ENCODE peak calls at places on chromosomes 13 and 19, in eight cellular contexts. F, X, K, J, P, H, M and T are unnamed samples.

GRCh38 chr19:44856438-44857083 is 10.5 kb downstream of the NECTIN2 start:
- DNase-seq in F (no peak), X (no peak), K (no peak), J (no peak), P (no peak), H (no peak), M (no peak), T (no peak)

GRCh38 chr19:50658438-50659317 is 9.4 kb downstream of the C19orf81 start:
- DNase-seq in F (peak), X (peak), K (no peak), J (no peak), P (no peak), H (no peak), M (no peak), T (no peak)

GRCh38 chr13:94195715-94196114 is 283.8 kb downstream of the DCT start:
- DNase-seq in F (no peak), X (no peak), K (no peak), J (peak), P (no peak), H (peak), M (no peak), T (no peak)

GRCh38 chr19:45117167-45117594 is 24.2 kb downstream of the PPP1R37 start:
- DNase-seq in F (no peak), X (no peak), K (no peak), J (no peak), P (no peak), H (no peak), M (no peak), T (no peak)

GRCh38 chr19:38729653-38730469 is 14.4 kb downstream of the CAPN12 start:
- DNase-seq in F (peak), X (peak), K (peak), J (no peak), P (peak), H (peak), M (no peak), T (peak)

GRCh38 chr19:2095338-2095938 is 688 bp downstream of the MOB3A start:
- DNase-seq in F (no peak), X (no peak), K (no peak), J (no peak), P (no peak), H (no peak), M (no peak), T (no peak)

GRCh38 chr19:17972230-17972629 is 5.3 kb downstream of the KCNN1 start:
- DNase-seq in F (no peak), X (no peak), K (no peak), J (no peak), P (no peak), H (no peak), M (no peak), T (no peak)

GRCh38 chr13:113935523-113935922 is 38.4 kb downstream of the C13orf46 start:
- DNase-seq in F (no peak), X (peak), K (no peak), J (no peak), P (no peak), H (no peak), M (no peak), T (no peak)

GRCh38 chr13:59877933-59878332 is 285.8 kb downstream of the DIAPH3 start:
- DNase-seq in F (no peak), X (no peak), K (no peak), J (peak), P (no peak), H (peak), M (no peak), T (no peak)

GRCh38 chr13:90943961-90944360 is 403.5 kb upstream of the MIR17HG start:
- DNase-seq in F (peak), X (no peak), K (no peak), J (no peak), P (no peak), H (no peak), M (no peak), T (no peak)

GRCh38 chr13:53151692-53152421 is 123.2 kb downstream of the OLFM4 start:
- DNase-seq in F (peak), X (no peak), K (no peak), J (no peak), P (no peak), H (no peak), M (no peak), T (no peak)

GRCh38 chr13:71771144-71771543 is 95.9 kb downstream of the DACH1 start:
- DNase-seq in F (no peak), X (no peak), K (no peak), J (no peak), P (no peak), H (no peak), M (no peak), T (no peak)

GRCh38 chr13:30581582-30581981 is 36.1 kb upstream of the USPL1 start:
- DNase-seq in F (no peak), X (no peak), K (no peak), J (no peak), P (no peak), H (no peak), M (no peak), T (no peak)

GRCh38 chr13:93180376-93180966 is 46.1 kb upstream of the GPC6 start:
- DNase-seq in F (no peak), X (no peak), K (no peak), J (peak), P (no peak), H (no peak), M (no peak), T (no peak)

GRCh38 chr13:93182406-93182805 is 44.2 kb upstream of the GPC6 start:
- DNase-seq in F (no peak), X (no peak), K (no peak), J (no peak), P (no peak), H (no peak), M (no peak), T (no peak)

GRCh38 chr13:93183302-93183701 is 43.3 kb upstream of the GPC6 start:
- DNase-seq in F (no peak), X (no peak), K (no peak), J (no peak), P (no peak), H (no peak), M (no peak), T (no peak)
- TF ChIP-seq CTCF in F (no peak), X (no peak), K (no peak), J (no peak), P (no peak), H (no peak), M (no peak), T (no peak)

GRCh38 chr19:40465781-40466218 is 255 bp upstream of the BLVRB start:
- DNase-seq in F (peak), X (peak), K (peak), J (peak), P (peak), H (peak), M (peak), T (peak)
- TF ChIP-seq CTCF in F (no peak), X (no peak), K (no peak), J (no peak), P (no peak), H (no peak), M (no peak), T (no peak)

DNA sequence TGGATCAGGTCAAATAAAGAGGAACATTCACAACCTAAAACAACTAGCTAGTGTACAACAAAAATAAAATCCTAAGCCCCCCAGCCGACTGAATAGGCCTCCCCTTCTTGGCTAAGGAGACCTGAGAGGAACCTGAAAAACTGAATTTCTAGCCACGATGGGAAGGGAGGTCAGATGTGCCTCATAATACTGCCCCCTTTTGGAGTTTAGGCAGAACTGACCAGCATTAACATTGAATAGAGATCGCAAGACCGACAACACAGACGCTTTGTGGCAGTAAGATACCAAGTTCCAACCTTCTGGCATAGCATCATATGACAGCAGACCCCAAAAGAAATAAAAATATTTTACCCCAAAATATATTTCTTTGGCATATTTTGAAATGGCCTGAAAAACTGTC is 15.9 kb downstream of the CBY2 start:
- DNase-seq in F (no peak), X (no peak), K (no peak), J (no peak), P (peak), H (peak), M (no peak), T (no peak)
- TF ChIP-seq CTCF in F (peak), X (no peak), K (peak), J (peak), P (peak), H (peak), M (peak), T (peak)

DNA sequence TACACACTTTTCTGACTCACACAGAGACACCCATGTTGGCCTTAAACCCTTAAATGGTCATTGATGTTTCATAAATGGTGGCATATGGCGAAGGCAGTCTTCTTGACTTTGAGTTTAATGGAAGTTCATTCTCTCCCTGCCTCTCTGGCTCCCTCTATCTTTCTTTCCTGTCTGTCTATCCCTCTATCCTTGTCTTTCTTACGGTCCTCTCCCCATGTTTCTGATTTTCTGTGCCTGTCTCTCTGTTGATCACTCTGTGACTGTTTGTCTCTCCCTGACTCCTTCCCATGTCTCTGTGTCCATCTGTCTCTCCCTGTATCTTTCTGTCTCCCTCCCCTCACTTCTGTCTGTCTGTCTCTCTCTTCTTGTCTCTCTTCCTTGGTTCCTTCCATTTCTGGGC is 43.2 kb upstream of the SHKBP1 start:
- DNase-seq in F (no peak), X (no peak), K (no peak), J (no peak), P (no peak), H (no peak), M (no peak), T (no peak)
- TF ChIP-seq CTCF in F (no peak), X (no peak), K (peak), J (no peak), P (no peak), H (peak), M (no peak), T (peak)

GRCh38 chr13:42561752-42562467 is 12.0 kb upstream of the TNFSF11 start:
- DNase-seq in F (no peak), X (no peak), K (no peak), J (no peak), P (no peak), H (no peak), M (no peak), T (no peak)
- TF ChIP-seq CTCF in F (no peak), X (no peak), K (no peak), J (no peak), P (no peak), H (no peak), M (no peak), T (no peak)

DNA sequence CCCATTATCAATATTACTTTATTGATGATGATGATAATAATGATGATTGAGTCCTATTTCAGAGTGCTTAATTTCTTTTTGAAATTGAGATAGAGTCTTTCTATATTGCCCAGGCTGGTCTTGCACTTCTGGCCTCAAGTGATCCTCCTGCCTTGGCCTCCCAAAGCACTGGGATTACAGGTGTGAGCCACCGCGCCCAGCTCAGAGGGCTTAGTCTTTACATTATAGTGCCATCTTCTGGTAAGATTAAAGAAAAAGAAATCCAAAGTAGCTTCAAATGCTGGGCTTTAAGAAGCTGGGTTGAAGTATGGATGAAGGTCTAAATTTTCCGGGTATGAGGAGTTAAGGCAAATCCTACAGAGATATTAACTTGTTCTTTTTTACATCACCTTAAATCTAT is 3.4 kb upstream of the ZNF333 start:
- DNase-seq in F (no peak), X (no peak), K (no peak), J (no peak), P (no peak), H (peak), M (no peak), T (no peak)
- TF ChIP-seq CTCF in F (peak), X (no peak), K (peak), J (no peak), P (peak), H (peak), M (peak), T (peak)

DNA sequence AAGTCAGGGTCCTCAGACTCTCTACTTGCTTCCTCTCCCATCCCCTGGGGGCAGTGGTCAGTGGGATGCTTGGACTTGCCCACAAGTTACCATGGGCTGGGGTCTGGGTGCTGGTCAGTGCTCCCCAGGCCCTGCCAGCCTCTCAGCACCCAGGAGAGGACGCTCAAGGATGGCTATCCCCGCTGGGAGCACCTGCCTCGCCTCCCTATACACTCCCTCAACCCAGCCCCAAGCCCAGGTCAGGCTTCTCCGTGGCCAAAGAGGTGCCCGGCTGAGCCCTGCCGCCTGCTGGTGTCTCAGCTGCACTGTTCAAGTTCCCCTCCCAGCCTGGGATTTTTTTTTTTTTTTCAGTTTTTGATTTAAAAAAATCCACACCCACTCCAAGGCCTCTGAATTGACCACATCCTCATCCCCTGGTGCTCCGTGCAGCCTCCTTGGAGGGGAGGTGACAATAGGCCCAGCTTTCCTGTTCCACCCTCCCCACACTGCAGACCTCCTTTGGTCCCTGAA is 10.8 kb downstream of the F2RL3 start:
- DNase-seq in F (peak), X (no peak), K (no peak), J (no peak), P (no peak), H (no peak), M (no peak), T (no peak)
- TF ChIP-seq CTCF in F (peak), X (peak), K (peak), J (peak), P (peak), H (peak), M (peak), T (peak)